ENCODE peak calls at places on chromosome 17, in eight cellular contexts. M is activated CD4-positive, alpha-beta T cell treated with anti-CD3 and anti-CD28 coated beads, Interleukin-2, amount 50 U/mL, for 48 hours; B is NCI-H345; H is EL; F is fibroblast of pulmonary artery; S is cardiac muscle cell; Z is fibroblast of the conjunctiva; A is choroid plexus epithelial cell. C is an unnamed sample.

GRCh38 chr17:45248132-45248936 is 13.6 kb downstream of the SPATA32 start:
- DNase-seq in B (peak; percentile 59), Z (no peak), M (peak; percentile 76), A (peak; percentile 31), F (no peak), H (no peak), S (no peak), C (no peak)

GRCh38 chr17:82300707-82301270 is 16.6 kb downstream of the CD7 start:
- DNase-seq in Z (peak; percentile 21), S (peak; percentile 69), B (peak; percentile 55), F (peak; percentile 63), H (peak; percentile 57), A (peak; percentile 52), M (peak; percentile 80), C (peak; percentile 73)

GRCh38 chr17:74543406-74543805 is 2.5 kb downstream of the CD300C start:
- DNase-seq in F (no peak), B (no peak), A (no peak), S (no peak), Z (no peak), H (no peak), M (no peak), C (no peak)

GRCh38 chr17:66405836-66406679 is 103.6 kb downstream of the PRKCA start:
- DNase-seq in H (no peak), F (no peak), B (no peak), M (no peak), S (no peak), Z (no peak), A (no peak), C (peak; percentile 14)

GRCh38 chr17:81930142-81931125 is 2.9 kb upstream of the MAFG start:
- DNase-seq in A (no peak), B (no peak), M (no peak), Z (no peak), H (no peak), S (no peak), F (no peak), C (no peak)

GRCh38 chr17:37541880-37542675 is 52.4 kb downstream of the DUSP14 start:
- DNase-seq in F (peak; percentile 74), Z (peak; percentile 61), M (no peak), H (peak; percentile 59), B (no peak), S (no peak), A (peak; percentile 83), C (no peak)

GRCh38 chr17:45246861-45247428 is 14.9 kb downstream of the SPATA32 start:
- DNase-seq in S (peak; percentile 71), Z (no peak), M (peak; percentile 28), F (no peak), B (peak; percentile 67), H (no peak), A (no peak), C (no peak)

GRCh38 chr17:73286863-73287296 is 24.9 kb downstream of the CDC42EP4 start:
- DNase-seq in F (peak; percentile 88), Z (peak; percentile 59), B (no peak), A (peak; percentile 73), M (no peak), H (no peak), S (no peak), C (no peak)

GRCh38 chr17:19482571-19482970 is 51.1 kb upstream of the SLC47A1 start:
- DNase-seq in H (peak; percentile 72), M (no peak), Z (no peak), B (no peak), S (no peak), A (no peak), F (peak; percentile 40), C (no peak)

C was measured in RPMI7951.